ENCODE peak calls at places on chromosomes 7 and 10, in seven cellular contexts. C is hepatocyte, P is C1 segment of cervical spinal cord, Z is MV-4-11, K is NCI-H1436, B is left cardiac atrium, G is kidney epithelial cell. X is an unnamed sample.

GRCh38 chr10:52276163-52276562 is 37.9 kb upstream of the DKK1 start:
- DNase-seq in C (no peak), P (no peak), Z (no peak), K (no peak), B (no peak), G (no peak), X (no peak)

GRCh38 chr7:57789130-57789529 is 339.2 kb downstream of the ZNF716 start:
- DNase-seq in C (no peak), P (no peak), Z (no peak), K (no peak), B (no peak), G (no peak), X (no peak)

GRCh38 chr7:116777613-116778380 is 84.6 kb upstream of the CAPZA2 start:
- DNase-seq in C (no peak), P (no peak), Z (no peak), K (no peak), B (no peak), G (no peak), X (no peak)

GRCh38 chr7:84058311-84059076 is 136.1 kb downstream of the SEMA3A start:
- DNase-seq in C (no peak), P (no peak), Z (no peak), K (no peak), B (no peak), G (no peak), X (no peak)

GRCh38 chr7:131586259-131586658 is 29.8 kb upstream of the PODXL start:
- DNase-seq in C (peak; percentile 89), P (no peak), Z (no peak), K (no peak), B (peak; percentile 69), G (no peak), X (no peak)

GRCh38 chr7:44767912-44768662 is 19.4 kb downstream of the ZMIZ2 start:
- DNase-seq in C (peak; percentile 59), P (peak; percentile 47), Z (no peak), K (no peak), B (peak; percentile 74), G (no peak), X (no peak)

GRCh38 chr10:5500910-5501309 is 1.5 kb upstream of the CALML5 start:
- DNase-seq in C (no peak), P (no peak), Z (no peak), K (no peak), B (no peak), G (no peak), X (no peak)

GRCh38 chr10:104589871-104590270 is 51.2 kb upstream of the SORCS3 start:
- DNase-seq in C (no peak), P (no peak), Z (no peak), K (no peak), B (no peak), G (peak; percentile 57), X (no peak)

GRCh38 chr10:19663344-19663743 is 152.9 kb upstream of the PLXDC2 start:
- DNase-seq in C (no peak), P (no peak), Z (no peak), K (no peak), B (no peak), G (no peak), X (no peak)

GRCh38 chr10:12907651-12908050 is 93.9 kb downstream of the CCDC3 start:
- DNase-seq in C (peak; percentile 15), P (no peak), Z (no peak), K (no peak), B (no peak), G (no peak), X (no peak)

GRCh38 chr7:44320794-44321371 is 4.5 kb downstream of the CAMK2B start:
- DNase-seq in C (no peak), P (no peak), Z (no peak), K (no peak), B (peak; percentile 44), G (no peak), X (no peak)

GRCh38 chr10:29631049-29631339 is 3.8 kb downstream of the SVIL start:
- DNase-seq in C (no peak), P (no peak), Z (no peak), K (no peak), B (no peak), G (no peak), X (no peak)

GRCh38 chr10:132036887-132037675 is 28.7 kb upstream of the JAKMIP3 start:
- DNase-seq in C (no peak), P (peak; percentile 36), Z (no peak), K (no peak), B (no peak), G (no peak), X (peak; percentile 26)

GRCh38 chr10:20582041-20582440 is 315.1 kb downstream of the NEBL start:
- DNase-seq in C (no peak), P (no peak), Z (no peak), K (no peak), B (no peak), G (no peak), X (no peak)

GRCh38 chr7:131502810-131503545 is 53.5 kb downstream of the PODXL start:
- DNase-seq in C (peak; percentile 76), P (peak; percentile 28), Z (no peak), K (no peak), B (peak; percentile 65), G (no peak), X (no peak)

GRCh38 chr7:131370523-131370968 is 42.9 kb downstream of the MKLN1 start:
- DNase-seq in C (peak; percentile 4), P (no peak), Z (no peak), K (no peak), B (no peak), G (peak; percentile 25), X (no peak)

GRCh38 chr7:83970081-83970480 is 224.5 kb downstream of the SEMA3A start:
- DNase-seq in C (no peak), P (no peak), Z (no peak), K (no peak), B (no peak), G (no peak), X (no peak)

GRCh38 chr7:44748948-44749731 is 493 bp downstream of the ZMIZ2 start:
- DNase-seq in C (peak; percentile 51), P (no peak), Z (no peak), K (no peak), B (no peak), G (no peak), X (no peak)

GRCh38 chr10:617471-617870 is 72.0 kb downstream of the DIP2C start:
- DNase-seq in C (no peak), P (no peak), Z (no peak), K (no peak), B (no peak), G (no peak), X (no peak)

GRCh38 chr10:3735175-3735574 is 49.8 kb downstream of the KLF6 start:
- DNase-seq in C (no peak), P (no peak), Z (no peak), K (no peak), B (no peak), G (no peak), X (no peak)

GRCh38 chr10:21315321-21316220 is 209.9 kb downstream of the SKIDA1 start:
- DNase-seq in C (peak; percentile 68), P (no peak), Z (no peak), K (no peak), B (peak; percentile 83), G (peak; percentile 95), X (peak; percentile 90)

GRCh38 chr10:15603446-15604011 is 116.2 kb downstream of the ITGA8 start:
- DNase-seq in C (no peak), P (no peak), Z (no peak), K (no peak), B (no peak), G (no peak), X (no peak)

GRCh38 chr7:146647444-146647843 is 530.8 kb downstream of the CNTNAP2 start:
- DNase-seq in C (no peak), P (no peak), Z (no peak), K (no peak), B (no peak), G (no peak), X (no peak)

GRCh38 chr10:79229081-79229541 is 118.2 kb upstream of the PPIF start:
- DNase-seq in C (peak; percentile 46), P (no peak), Z (no peak), K (peak; percentile 73), B (no peak), G (no peak), X (no peak)

GRCh38 chr7:92075455-92076158 is 58.7 kb downstream of the CYP51A1 start:
- DNase-seq in C (no peak), P (no peak), Z (peak; percentile 9), K (no peak), B (no peak), G (no peak), X (no peak)

GRCh38 chr10:108598320-108598695 is 1325.0 kb downstream of the XPNPEP1 start:
- DNase-seq in C (no peak), P (no peak), Z (no peak), K (no peak), B (no peak), G (no peak), X (peak; percentile 6)

GRCh38 chr7:40380111-40380510 is 245.3 kb downstream of the SUGCT start:
- DNase-seq in C (no peak), P (no peak), Z (no peak), K (no peak), B (no peak), G (no peak), X (no peak)

GRCh38 chr7:7536396-7537019 is 835 bp upstream of the COL28A1 start:
- DNase-seq in C (no peak), P (no peak), Z (no peak), K (no peak), B (no peak), G (no peak), X (no peak)

GRCh38 chr7:5143935-5144903 is 45.8 kb upstream of the WIPI2 start:
- DNase-seq in C (no peak), P (peak; percentile 2), Z (no peak), K (no peak), B (peak; percentile 30), G (no peak), X (no peak)

GRCh38 chr7:158300427-158300826 is 287.2 kb downstream of the PTPRN2 start:
- DNase-seq in C (no peak), P (no peak), Z (no peak), K (no peak), B (no peak), G (no peak), X (no peak)

GRCh38 chr7:38512704-38513103 is 118.5 kb downstream of the AMPH start:
- DNase-seq in C (no peak), P (no peak), Z (no peak), K (no peak), B (no peak), G (no peak), X (no peak)

GRCh38 chr7:113684165-113684564 is 234.6 kb downstream of the PPP1R3A start:
- DNase-seq in C (no peak), P (no peak), Z (no peak), K (no peak), B (no peak), G (no peak), X (no peak)

GRCh38 chr7:45182856-45183710 is 25.5 kb downstream of the RAMP3 start:
- DNase-seq in C (no peak), P (no peak), Z (no peak), K (no peak), B (no peak), G (no peak), X (no peak)

GRCh38 chr7:533266-533665 is 13.6 kb upstream of the PDGFA start:
- DNase-seq in C (no peak), P (no peak), Z (no peak), K (no peak), B (no peak), G (no peak), X (no peak)

GRCh38 chr7:64876792-64877713 is 26.0 kb upstream of the ZNF273 start:
- DNase-seq in C (peak; percentile 36), P (peak; percentile 22), Z (no peak), K (peak; percentile 57), B (peak; percentile 81), G (no peak), X (no peak)

GRCh38 chr10:102812213-102812876 is 24.9 kb downstream of the CYP17A1 start:
- DNase-seq in C (no peak), P (no peak), Z (peak; percentile 95), K (no peak), B (no peak), G (no peak), X (no peak)

GRCh38 chr10:85603167-85603940 is 763.2 kb downstream of the GRID1 start:
- DNase-seq in C (peak; percentile 28), P (no peak), Z (no peak), K (no peak), B (no peak), G (no peak), X (no peak)

GRCh38 chr10:127736915-127737562 is at the start of gene FOXI2:
- DNase-seq in C (no peak), P (no peak), Z (no peak), K (no peak), B (no peak), G (no peak), X (no peak)

X was measured in HAP-1.